ENCODE peak calls at places on chromosomes 7 and 10, in four cellular contexts. D, I, K and Z are unnamed samples.

GRCh38 chr7:16046045-16046444 is 359.6 kb upstream of the MEOX2 start:
- DNase-seq in D (no peak), I (no peak), K (peak; percentile 61), Z (no peak)

GRCh38 chr7:156656598-156656997 is 16.0 kb downstream of the RNF32 start:
- DNase-seq in D (no peak), I (no peak), K (no peak), Z (no peak)

GRCh38 chr7:41977165-41977651 is 259.8 kb downstream of the GLI3 start:
- DNase-seq in D (no peak), I (peak; percentile 53), K (peak; percentile 75), Z (peak; percentile 43)

GRCh38 chr7:127534636-127535035 is 50.8 kb downstream of the GCC1 start:
- DNase-seq in D (no peak), I (no peak), K (no peak), Z (no peak)

GRCh38 chr10:130859427-130859826 is 452.1 kb downstream of the TCERG1L start:
- DNase-seq in D (no peak), I (no peak), K (no peak), Z (no peak)

GRCh38 chr7:99975782-99976521 is at the start of gene AZGP1:
- DNase-seq in D (no peak), I (no peak), K (no peak), Z (no peak)

GRCh38 chr7:132654150-132654549 is 77.9 kb upstream of the PLXNA4 start:
- DNase-seq in D (peak; percentile 51), I (peak; percentile 8), K (no peak), Z (no peak)

GRCh38 chr7:41628926-41629325 is 74.0 kb downstream of the INHBA start:
- DNase-seq in D (no peak), I (no peak), K (peak; percentile 66), Z (no peak)

GRCh38 chr10:44476421-44476820 is 91.5 kb upstream of the CXCL12 start:
- DNase-seq in D (no peak), I (no peak), K (no peak), Z (no peak)

GRCh38 chr10:47034511-47035051 is 123.4 kb downstream of the PTPN20 start:
- DNase-seq in D (no peak), I (no peak), K (no peak), Z (peak; percentile 90)

GRCh38 chr7:100825760-100826545 is 1.4 kb downstream of the EPHB4 start:
- DNase-seq in D (peak; percentile 43), I (peak; percentile 56), K (peak; percentile 59), Z (peak; percentile 82)

GRCh38 chr7:99120916-99121315 is 23.0 kb downstream of the SMURF1 start:
- DNase-seq in D (no peak), I (no peak), K (no peak), Z (no peak)

GRCh38 chr10:117762126-117762818 is 219.7 kb downstream of the EMX2 start:
- DNase-seq in D (no peak), I (no peak), K (no peak), Z (no peak)

GRCh38 chr10:129792864-129793263 is 171.2 kb downstream of the EBF3 start:
- DNase-seq in D (no peak), I (no peak), K (no peak), Z (no peak)

GRCh38 chr10:34655286-34656170 is 159.6 kb downstream of the PARD3 start:
- DNase-seq in D (peak; percentile 47), I (peak; percentile 78), K (peak; percentile 75), Z (peak; percentile 50)

GRCh38 chr7:100349757-100350156 is 8.2 kb upstream of the PILRB start:
- DNase-seq in D (no peak), I (no peak), K (no peak), Z (no peak)

GRCh38 chr7:86961686-86962085 is 97.8 kb downstream of the ELAPOR2 start:
- DNase-seq in D (no peak), I (no peak), K (no peak), Z (no peak)

GRCh38 chr10:90417056-90417455 is 440.8 kb downstream of the HTR7 start:
- DNase-seq in D (no peak), I (no peak), K (peak; percentile 90), Z (no peak)
- TF ChIP-seq USF2 in D (no peak), I (no peak), K (no peak), Z (no peak)

DNA sequence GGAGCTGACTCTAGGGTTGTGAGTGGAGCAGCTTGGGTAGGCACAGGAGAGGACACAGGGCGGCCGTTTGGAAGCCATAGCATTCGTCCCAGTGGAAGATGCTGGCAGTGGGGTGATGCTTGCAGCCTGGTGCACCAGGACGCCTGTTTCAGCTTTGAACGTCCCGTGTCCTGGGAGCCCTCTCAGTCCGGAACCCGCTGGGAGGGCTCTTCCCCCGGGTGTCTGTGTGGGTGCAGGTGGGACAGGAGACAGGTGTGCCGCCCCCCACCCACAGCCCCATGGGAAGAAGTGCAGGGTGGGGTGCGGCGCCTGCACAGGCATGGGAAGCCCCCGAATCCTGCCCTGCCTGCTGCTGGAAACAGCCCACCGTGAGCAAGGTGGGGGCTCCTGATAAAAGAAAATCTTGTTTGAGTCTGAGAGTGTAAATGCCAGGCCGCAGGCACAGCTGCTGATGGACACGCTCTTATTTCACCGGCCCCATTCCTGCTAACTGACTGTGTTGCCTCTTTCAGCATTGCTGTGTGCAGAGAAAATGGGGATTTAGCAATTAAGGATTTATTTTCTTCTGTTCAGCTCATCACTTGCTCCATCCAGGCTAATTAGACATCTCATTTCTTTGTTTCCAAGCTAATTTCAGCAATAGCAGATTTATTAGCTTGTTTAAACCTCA is 55.0 kb upstream of the DPYSL4 start:
- DNase-seq in D (no peak), I (no peak), K (no peak), Z (no peak)
- TF ChIP-seq USF2 in D (no peak), I (no peak), K (no peak), Z (no peak)

GRCh38 chr7:23004247-23004520 is 9.7 kb downstream of the HYCC1 start:
- DNase-seq in D (no peak), I (no peak), K (no peak), Z (no peak)
- TF ChIP-seq USF2 in D (no peak), I (no peak), K (no peak), Z (no peak)

DNA sequence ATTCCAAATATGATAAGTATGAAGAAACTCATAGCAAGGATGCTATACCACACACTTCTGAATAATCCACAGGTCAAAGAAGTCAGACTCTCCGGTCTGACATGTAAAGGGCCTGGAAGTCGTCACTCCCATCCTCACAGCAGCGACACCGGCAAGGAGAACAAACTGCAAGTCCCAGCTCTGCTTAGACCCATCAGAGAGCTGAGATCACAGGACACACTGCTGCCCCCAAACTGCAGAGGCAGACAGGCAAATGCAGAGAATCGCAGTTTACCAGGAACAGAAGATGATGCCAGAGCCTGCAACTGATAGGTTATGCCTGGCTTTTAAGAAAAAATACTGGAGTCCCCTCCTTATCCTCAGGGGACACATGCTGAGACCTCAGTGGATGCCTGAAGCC is 62.1 kb downstream of the AMZ1 start:
- DNase-seq in D (no peak), I (no peak), K (peak; percentile 16), Z (no peak)
- TF ChIP-seq USF2 in D (no peak), I (no peak), K (no peak), Z (no peak)

GRCh38 chr7:26198133-26198780 is 2.3 kb downstream of the HNRNPA2B1 start:
- DNase-seq in D (no peak), I (no peak), K (no peak), Z (no peak)
- TF ChIP-seq USF2 in D (no peak), I (no peak), K (no peak), Z (no peak)